ENCODE peak calls at places on chromosome 3, in five cellular contexts. One of them, this sample, is unnamed.

GRCh38 chr3:17602126-17602525 is 140.3 kb downstream of the TBC1D5 start:
- DNase-seq in cardiac muscle cell: no peak
- DNase-seq in CD8-positive, alpha-beta memory T cell: no peak
- DNase-seq in lung: no peak
- DNase-seq in NCI-H187: no peak
- DNase-seq in this sample: no peak

GRCh38 chr3:52046914-52047239 is 9.5 kb downstream of the DUSP7 start:
- DNase-seq in cardiac muscle cell: no peak
- DNase-seq in CD8-positive, alpha-beta memory T cell: no peak
- DNase-seq in lung: no peak
- DNase-seq in NCI-H187: no peak
- DNase-seq in this sample: no peak

GRCh38 chr3:50304601-50305000 is 1.2 kb upstream of the HYAL1 start:
- DNase-seq in cardiac muscle cell: no peak
- DNase-seq in CD8-positive, alpha-beta memory T cell: no peak
- DNase-seq in lung: no peak
- DNase-seq in NCI-H187: no peak
- DNase-seq in this sample: no peak

GRCh38 chr3:28347374-28348285 is 891 bp upstream of the ZCWPW2 start:
- DNase-seq in cardiac muscle cell: no peak
- DNase-seq in CD8-positive, alpha-beta memory T cell: no peak
- DNase-seq in lung: no peak
- DNase-seq in NCI-H187: no peak
- DNase-seq in this sample: no peak

GRCh38 chr3:23490459-23490858 is 287.3 kb downstream of the UBE2E2 start:
- DNase-seq in cardiac muscle cell: no peak
- DNase-seq in CD8-positive, alpha-beta memory T cell: no peak
- DNase-seq in lung: no peak
- DNase-seq in NCI-H187: no peak
- DNase-seq in this sample: no peak

GRCh38 chr3:181948286-181948685 is 236.6 kb downstream of the SOX2 start:
- DNase-seq in cardiac muscle cell: no peak
- DNase-seq in CD8-positive, alpha-beta memory T cell: no peak
- DNase-seq in lung: no peak
- DNase-seq in NCI-H187: no peak
- DNase-seq in this sample: no peak

GRCh38 chr3:104460477-104461406 is 906.0 kb upstream of the ALCAM start:
- DNase-seq in cardiac muscle cell: peak; percentile 64
- DNase-seq in CD8-positive, alpha-beta memory T cell: no peak
- DNase-seq in lung: no peak
- DNase-seq in NCI-H187: no peak
- DNase-seq in this sample: no peak

GRCh38 chr3:109059289-109059688 is 58.6 kb downstream of the MORC1 start:
- DNase-seq in cardiac muscle cell: no peak
- DNase-seq in CD8-positive, alpha-beta memory T cell: no peak
- DNase-seq in lung: no peak
- DNase-seq in NCI-H187: no peak
- DNase-seq in this sample: no peak

GRCh38 chr3:45441570-45442313 is 53.4 kb downstream of the LARS2 start:
- DNase-seq in cardiac muscle cell: no peak
- DNase-seq in CD8-positive, alpha-beta memory T cell: no peak
- DNase-seq in lung: no peak
- DNase-seq in NCI-H187: no peak
- DNase-seq in this sample: no peak

GRCh38 chr3:151047636-151048035 is 37.8 kb upstream of the MED12L start:
- DNase-seq in cardiac muscle cell: no peak
- DNase-seq in CD8-positive, alpha-beta memory T cell: no peak
- DNase-seq in lung: no peak
- DNase-seq in NCI-H187: no peak
- DNase-seq in this sample: no peak

GRCh38 chr3:156010829-156011228 is 109.5 kb upstream of the KCNAB1 start:
- DNase-seq in cardiac muscle cell: peak; percentile 47
- DNase-seq in CD8-positive, alpha-beta memory T cell: no peak
- DNase-seq in lung: no peak
- DNase-seq in NCI-H187: no peak
- DNase-seq in this sample: no peak

GRCh38 chr3:18813300-18813699 is 335.0 kb upstream of the KCNH8 start:
- DNase-seq in cardiac muscle cell: no peak
- DNase-seq in CD8-positive, alpha-beta memory T cell: no peak
- DNase-seq in lung: no peak
- DNase-seq in NCI-H187: no peak
- DNase-seq in this sample: no peak

GRCh38 chr3:119288669-119289068 is 5.5 kb upstream of the ARHGAP31 start:
- DNase-seq in cardiac muscle cell: no peak
- DNase-seq in CD8-positive, alpha-beta memory T cell: no peak
- DNase-seq in lung: no peak
- DNase-seq in NCI-H187: no peak
- DNase-seq in this sample: no peak

GRCh38 chr3:172138792-172139507 is 99.6 kb downstream of the FNDC3B start:
- DNase-seq in cardiac muscle cell: peak; percentile 18
- DNase-seq in CD8-positive, alpha-beta memory T cell: no peak
- DNase-seq in lung: peak; percentile 65
- DNase-seq in NCI-H187: no peak
- DNase-seq in this sample: no peak

GRCh38 chr3:9503283-9503682 is 50.3 kb downstream of the LHFPL4 start:
- DNase-seq in cardiac muscle cell: peak; percentile 81
- DNase-seq in CD8-positive, alpha-beta memory T cell: peak; percentile 47
- DNase-seq in lung: peak; percentile 70
- DNase-seq in NCI-H187: peak; percentile 6
- DNase-seq in this sample: peak; percentile 53

GRCh38 chr3:43710607-43711006 is 19.9 kb downstream of the ABHD5 start:
- DNase-seq in cardiac muscle cell: no peak
- DNase-seq in CD8-positive, alpha-beta memory T cell: no peak
- DNase-seq in lung: no peak
- DNase-seq in NCI-H187: no peak
- DNase-seq in this sample: no peak

GRCh38 chr3:186823391-186823790 is 17.1 kb upstream of the RFC4 start:
- DNase-seq in cardiac muscle cell: no peak
- DNase-seq in CD8-positive, alpha-beta memory T cell: no peak
- DNase-seq in lung: no peak
- DNase-seq in NCI-H187: no peak
- DNase-seq in this sample: no peak

GRCh38 chr3:197227780-197228574 is 70.4 kb downstream of the DLG1 start:
- DNase-seq in cardiac muscle cell: no peak
- DNase-seq in CD8-positive, alpha-beta memory T cell: no peak
- DNase-seq in lung: no peak
- DNase-seq in NCI-H187: no peak
- DNase-seq in this sample: no peak

GRCh38 chr3:51389423-51390183 is 1.5 kb upstream of the RBM15B start:
- DNase-seq in cardiac muscle cell: peak; percentile 68
- DNase-seq in CD8-positive, alpha-beta memory T cell: peak; percentile 42
- DNase-seq in lung: peak; percentile 49
- DNase-seq in NCI-H187: no peak
- DNase-seq in this sample: no peak

GRCh38 chr3:14358426-14359211 is 43.8 kb upstream of the SLC6A6 start:
- DNase-seq in cardiac muscle cell: no peak
- DNase-seq in CD8-positive, alpha-beta memory T cell: no peak
- DNase-seq in lung: no peak
- DNase-seq in NCI-H187: no peak
- DNase-seq in this sample: no peak

GRCh38 chr3:113867506-113867905 is 28.9 kb downstream of the GRAMD1C start:
- DNase-seq in cardiac muscle cell: no peak
- DNase-seq in CD8-positive, alpha-beta memory T cell: no peak
- DNase-seq in lung: no peak
- DNase-seq in NCI-H187: no peak
- DNase-seq in this sample: no peak

GRCh38 chr3:133874344-133874743 is 21.3 kb downstream of the RAB6B start:
- DNase-seq in cardiac muscle cell: no peak
- DNase-seq in CD8-positive, alpha-beta memory T cell: no peak
- DNase-seq in lung: no peak
- DNase-seq in NCI-H187: no peak
- DNase-seq in this sample: no peak

GRCh38 chr3:73558399-73559075 is 66.2 kb downstream of the PDZRN3 start:
- DNase-seq in cardiac muscle cell: no peak
- DNase-seq in CD8-positive, alpha-beta memory T cell: no peak
- DNase-seq in lung: no peak
- DNase-seq in NCI-H187: no peak
- DNase-seq in this sample: no peak

GRCh38 chr3:49158108-49158709 is 7.9 kb downstream of the CCDC71 start:
- DNase-seq in cardiac muscle cell: peak; percentile 40
- DNase-seq in CD8-positive, alpha-beta memory T cell: peak; percentile 49
- DNase-seq in lung: peak; percentile 45
- DNase-seq in NCI-H187: no peak
- DNase-seq in this sample: no peak

GRCh38 chr3:14256561-14257342 is 78.1 kb downstream of the LSM3 start:
- DNase-seq in cardiac muscle cell: no peak
- DNase-seq in CD8-positive, alpha-beta memory T cell: no peak
- DNase-seq in lung: no peak
- DNase-seq in NCI-H187: no peak
- DNase-seq in this sample: no peak

GRCh38 chr3:41418961-41419691 is 219.8 kb downstream of the CTNNB1 start:
- DNase-seq in cardiac muscle cell: no peak
- DNase-seq in CD8-positive, alpha-beta memory T cell: no peak
- DNase-seq in lung: no peak
- DNase-seq in NCI-H187: no peak
- DNase-seq in this sample: no peak

GRCh38 chr3:46943237-46944187 is 33.0 kb downstream of the CCDC12 start:
- DNase-seq in cardiac muscle cell: peak; percentile 61
- DNase-seq in CD8-positive, alpha-beta memory T cell: no peak
- DNase-seq in lung: peak; percentile 74
- DNase-seq in NCI-H187: no peak
- DNase-seq in this sample: no peak

GRCh38 chr3:20096135-20096685 is 56.0 kb downstream of the KAT2B start:
- DNase-seq in cardiac muscle cell: no peak
- DNase-seq in CD8-positive, alpha-beta memory T cell: no peak
- DNase-seq in lung: no peak
- DNase-seq in NCI-H187: no peak
- DNase-seq in this sample: no peak

GRCh38 chr3:112639451-112640332 is 1.3 kb downstream of the CCDC80 start:
- DNase-seq in cardiac muscle cell: no peak
- DNase-seq in CD8-positive, alpha-beta memory T cell: no peak
- DNase-seq in lung: no peak
- DNase-seq in NCI-H187: no peak
- DNase-seq in this sample: no peak

GRCh38 chr3:152339881-152340505 is 71.3 kb downstream of the MBNL1 start:
- DNase-seq in cardiac muscle cell: no peak
- DNase-seq in CD8-positive, alpha-beta memory T cell: no peak
- DNase-seq in lung: no peak
- DNase-seq in NCI-H187: no peak
- DNase-seq in this sample: no peak

GRCh38 chr3:107598926-107599754 is 76.4 kb downstream of the BBX start:
- DNase-seq in cardiac muscle cell: peak; percentile 23
- DNase-seq in CD8-positive, alpha-beta memory T cell: peak; percentile 36
- DNase-seq in lung: peak; percentile 43
- DNase-seq in NCI-H187: no peak
- DNase-seq in this sample: peak; percentile 28

GRCh38 chr3:146189519-146190173 is 28.7 kb upstream of the PLOD2 start:
- DNase-seq in cardiac muscle cell: peak; percentile 68
- DNase-seq in CD8-positive, alpha-beta memory T cell: peak; percentile 4
- DNase-seq in lung: no peak
- DNase-seq in NCI-H187: no peak
- DNase-seq in this sample: peak; percentile 77